ENCODE peak calls at places on chromosome X, in seven cellular contexts. One of them, this sample, is unnamed.
A peak's percentile ranks its signal among the peaks of the same experiment; 100 is the strongest.

GRCh38 chrX:150525061-150525919 is 43.1 kb upstream of the MTM1 start:
- DNase-seq in Panc1: no peak
- DNase-seq in hepatocyte: no peak
- DNase-seq in Karpas-422: no peak
- DNase-seq in CD4-positive, CD25-positive, alpha-beta regulatory T cell: no peak
- DNase-seq in heart right ventricle: peak; percentile 56
- DNase-seq in suprapubic skin: no peak
- DNase-seq in this sample: no peak

GRCh38 chrX:18390941-18391538 is 34.4 kb upstream of the CDKL5 start:
- DNase-seq in Panc1: no peak
- DNase-seq in hepatocyte: peak; percentile 84
- DNase-seq in Karpas-422: peak; percentile 84
- DNase-seq in CD4-positive, CD25-positive, alpha-beta regulatory T cell: peak; percentile 54
- DNase-seq in heart right ventricle: peak; percentile 36
- DNase-seq in suprapubic skin: peak; percentile 77
- DNase-seq in this sample: peak; percentile 3

GRCh38 chrX:54043696-54044125 is 562 bp downstream of the PHF8 start:
- DNase-seq in Panc1: no peak
- DNase-seq in hepatocyte: peak; percentile 53
- DNase-seq in Karpas-422: peak; percentile 63
- DNase-seq in CD4-positive, CD25-positive, alpha-beta regulatory T cell: peak; percentile 27
- DNase-seq in heart right ventricle: peak; percentile 52
- DNase-seq in suprapubic skin: no peak
- DNase-seq in this sample: no peak

GRCh38 chrX:104329731-104330130 is 75.0 kb upstream of the ESX1 start:
- DNase-seq in Panc1: no peak
- DNase-seq in hepatocyte: no peak
- DNase-seq in Karpas-422: no peak
- DNase-seq in CD4-positive, CD25-positive, alpha-beta regulatory T cell: no peak
- DNase-seq in heart right ventricle: no peak
- DNase-seq in suprapubic skin: no peak
- DNase-seq in this sample: no peak

GRCh38 chrX:50913520-50913919 is 3.0 kb downstream of the BMP15 start:
- DNase-seq in Panc1: no peak
- DNase-seq in hepatocyte: no peak
- DNase-seq in Karpas-422: no peak
- DNase-seq in CD4-positive, CD25-positive, alpha-beta regulatory T cell: no peak
- DNase-seq in heart right ventricle: no peak
- DNase-seq in suprapubic skin: no peak
- DNase-seq in this sample: no peak

GRCh38 chrX:15619053-15619772 is 18.5 kb upstream of the ACE2 start:
- DNase-seq in Panc1: no peak
- DNase-seq in hepatocyte: peak; percentile 78
- DNase-seq in Karpas-422: no peak
- DNase-seq in CD4-positive, CD25-positive, alpha-beta regulatory T cell: no peak
- DNase-seq in heart right ventricle: no peak
- DNase-seq in suprapubic skin: no peak
- DNase-seq in this sample: no peak

GRCh38 chrX:17608898-17609297 is 128.4 kb upstream of the SCML1 start:
- DNase-seq in Panc1: no peak
- DNase-seq in hepatocyte: no peak
- DNase-seq in Karpas-422: no peak
- DNase-seq in CD4-positive, CD25-positive, alpha-beta regulatory T cell: no peak
- DNase-seq in heart right ventricle: no peak
- DNase-seq in suprapubic skin: no peak
- DNase-seq in this sample: no peak

GRCh38 chrX:6257025-6257424 is 28.4 kb upstream of the NLGN4X start:
- DNase-seq in Panc1: no peak
- DNase-seq in hepatocyte: no peak
- DNase-seq in Karpas-422: no peak
- DNase-seq in CD4-positive, CD25-positive, alpha-beta regulatory T cell: no peak
- DNase-seq in heart right ventricle: no peak
- DNase-seq in suprapubic skin: no peak
- DNase-seq in this sample: no peak

GRCh38 chrX:48713847-48714246 is 17.3 kb downstream of the SUV39H1 start:
- DNase-seq in Panc1: no peak
- DNase-seq in hepatocyte: no peak
- DNase-seq in Karpas-422: no peak
- DNase-seq in CD4-positive, CD25-positive, alpha-beta regulatory T cell: no peak
- DNase-seq in heart right ventricle: no peak
- DNase-seq in suprapubic skin: no peak
- DNase-seq in this sample: no peak

GRCh38 chrX:63363788-63364187 is 12.7 kb upstream of the SPIN4 start:
- DNase-seq in Panc1: no peak
- DNase-seq in hepatocyte: no peak
- DNase-seq in Karpas-422: no peak
- DNase-seq in CD4-positive, CD25-positive, alpha-beta regulatory T cell: no peak
- DNase-seq in heart right ventricle: no peak
- DNase-seq in suprapubic skin: no peak
- DNase-seq in this sample: no peak

GRCh38 chrX:153060095-153060445 is 3.8 kb downstream of the PNMA3 start:
- DNase-seq in Panc1: no peak
- DNase-seq in hepatocyte: no peak
- DNase-seq in Karpas-422: no peak
- DNase-seq in CD4-positive, CD25-positive, alpha-beta regulatory T cell: no peak
- DNase-seq in heart right ventricle: no peak
- DNase-seq in suprapubic skin: no peak
- DNase-seq in this sample: no peak

GRCh38 chrX:25068340-25068739 is 52.6 kb upstream of the ARX start:
- DNase-seq in Panc1: no peak
- DNase-seq in hepatocyte: no peak
- DNase-seq in Karpas-422: no peak
- DNase-seq in CD4-positive, CD25-positive, alpha-beta regulatory T cell: no peak
- DNase-seq in heart right ventricle: no peak
- DNase-seq in suprapubic skin: no peak
- DNase-seq in this sample: no peak

GRCh38 chrX:2404816-2405215 is 96.0 kb downstream of the DHRSX start:
- DNase-seq in Panc1: no peak
- DNase-seq in hepatocyte: no peak
- DNase-seq in Karpas-422: no peak
- DNase-seq in CD4-positive, CD25-positive, alpha-beta regulatory T cell: no peak
- DNase-seq in heart right ventricle: no peak
- DNase-seq in suprapubic skin: no peak
- DNase-seq in this sample: no peak

GRCh38 chrX:6861456-6861855 is 286.1 kb upstream of the STS start:
- DNase-seq in Panc1: no peak
- DNase-seq in hepatocyte: no peak
- DNase-seq in Karpas-422: no peak
- DNase-seq in CD4-positive, CD25-positive, alpha-beta regulatory T cell: no peak
- DNase-seq in heart right ventricle: no peak
- DNase-seq in suprapubic skin: no peak
- DNase-seq in this sample: no peak

GRCh38 chrX:136170109-136170800 is 22.9 kb downstream of the FHL1 start:
- DNase-seq in Panc1: no peak
- DNase-seq in hepatocyte: peak; percentile 16
- DNase-seq in Karpas-422: no peak
- DNase-seq in CD4-positive, CD25-positive, alpha-beta regulatory T cell: no peak
- DNase-seq in heart right ventricle: no peak
- DNase-seq in suprapubic skin: no peak
- DNase-seq in this sample: no peak

GRCh38 chrX:103540145-103540544 is 20.9 kb upstream of the RAB40A start:
- DNase-seq in Panc1: no peak
- DNase-seq in hepatocyte: peak; percentile 32
- DNase-seq in Karpas-422: no peak
- DNase-seq in CD4-positive, CD25-positive, alpha-beta regulatory T cell: no peak
- DNase-seq in heart right ventricle: no peak
- DNase-seq in suprapubic skin: no peak
- DNase-seq in this sample: no peak

GRCh38 chrX:24229967-24230366 is 80.4 kb downstream of the ZFX start:
- DNase-seq in Panc1: no peak
- DNase-seq in hepatocyte: no peak
- DNase-seq in Karpas-422: no peak
- DNase-seq in CD4-positive, CD25-positive, alpha-beta regulatory T cell: no peak
- DNase-seq in heart right ventricle: no peak
- DNase-seq in suprapubic skin: no peak
- DNase-seq in this sample: no peak

GRCh38 chrX:153925739-153926593 is at the start of gene ARHGAP4:
- DNase-seq in Panc1: no peak
- DNase-seq in hepatocyte: no peak
- DNase-seq in Karpas-422: peak; percentile 88
- DNase-seq in CD4-positive, CD25-positive, alpha-beta regulatory T cell: peak; percentile 30
- DNase-seq in heart right ventricle: no peak
- DNase-seq in suprapubic skin: no peak
- DNase-seq in this sample: no peak

GRCh38 chrX:73851014-73852009 is 288.3 kb downstream of the CHIC1 start:
- DNase-seq in Panc1: no peak
- DNase-seq in hepatocyte: no peak
- DNase-seq in Karpas-422: peak; percentile 93
- DNase-seq in CD4-positive, CD25-positive, alpha-beta regulatory T cell: no peak
- DNase-seq in heart right ventricle: no peak
- DNase-seq in suprapubic skin: peak; percentile 94
- DNase-seq in this sample: no peak

GRCh38 chrX:136397001-136397400 is 90.7 kb upstream of the BRS3 start:
- DNase-seq in Panc1: no peak
- DNase-seq in hepatocyte: no peak
- DNase-seq in Karpas-422: no peak
- DNase-seq in CD4-positive, CD25-positive, alpha-beta regulatory T cell: no peak
- DNase-seq in heart right ventricle: no peak
- DNase-seq in suprapubic skin: no peak
- DNase-seq in this sample: no peak

DNA sequence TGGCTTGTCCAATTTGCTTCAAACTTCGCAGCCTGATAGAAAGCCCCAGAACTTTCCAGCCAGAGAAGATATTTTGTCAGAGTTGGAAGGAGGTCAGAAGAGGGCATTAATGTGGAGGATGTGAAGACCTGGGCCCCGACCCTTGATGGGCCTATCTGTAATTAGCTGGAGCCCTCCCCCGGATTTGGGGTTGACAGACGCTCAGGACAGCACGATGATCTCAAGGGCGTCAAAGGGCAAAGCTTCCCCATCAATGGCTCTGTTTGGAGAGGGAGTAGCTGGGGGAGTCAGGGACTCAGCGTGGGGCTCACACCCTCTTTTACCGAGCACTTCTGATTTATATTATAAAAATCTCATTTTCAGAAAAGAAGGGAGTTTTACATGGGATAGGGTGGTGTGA is 59.0 kb upstream of the PPP2R3B start:
- DNase-seq in Panc1: no peak
- DNase-seq in hepatocyte: no peak
- DNase-seq in Karpas-422: no peak
- DNase-seq in CD4-positive, CD25-positive, alpha-beta regulatory T cell: no peak
- DNase-seq in heart right ventricle: no peak
- DNase-seq in suprapubic skin: no peak
- DNase-seq in this sample: no peak
- H3K27ac ChIP-seq in Panc1: no peak overlapping the region
- H3K27ac ChIP-seq in hepatocyte: no peak overlapping the region
- H3K27ac ChIP-seq in Karpas-422: no peak overlapping the region
- H3K27ac ChIP-seq in CD4-positive, CD25-positive, alpha-beta regulatory T cell: no peak overlapping the region
- H3K27ac ChIP-seq in heart right ventricle: no peak overlapping the region
- H3K27ac ChIP-seq in suprapubic skin: no peak overlapping the region
- H3K27ac ChIP-seq in this sample: no peak overlapping the region

GRCh38 chrX:134840370-134840769 is 150.4 kb upstream of the SMIM10 start:
- DNase-seq in Panc1: no peak
- DNase-seq in hepatocyte: no peak
- DNase-seq in Karpas-422: no peak
- DNase-seq in CD4-positive, CD25-positive, alpha-beta regulatory T cell: no peak
- DNase-seq in heart right ventricle: no peak
- DNase-seq in suprapubic skin: no peak
- DNase-seq in this sample: no peak

GRCh38 chrX:134847133-134847532 is 143.7 kb upstream of the SMIM10 start:
- DNase-seq in Panc1: no peak
- DNase-seq in hepatocyte: no peak
- DNase-seq in Karpas-422: no peak
- DNase-seq in CD4-positive, CD25-positive, alpha-beta regulatory T cell: no peak
- DNase-seq in heart right ventricle: no peak
- DNase-seq in suprapubic skin: no peak
- DNase-seq in this sample: no peak

GRCh38 chrX:134849390-134849789 is 141.4 kb upstream of the SMIM10 start:
- DNase-seq in Panc1: no peak
- DNase-seq in hepatocyte: no peak
- DNase-seq in Karpas-422: no peak
- DNase-seq in CD4-positive, CD25-positive, alpha-beta regulatory T cell: no peak
- DNase-seq in heart right ventricle: no peak
- DNase-seq in suprapubic skin: no peak
- DNase-seq in this sample: no peak

DNA sequence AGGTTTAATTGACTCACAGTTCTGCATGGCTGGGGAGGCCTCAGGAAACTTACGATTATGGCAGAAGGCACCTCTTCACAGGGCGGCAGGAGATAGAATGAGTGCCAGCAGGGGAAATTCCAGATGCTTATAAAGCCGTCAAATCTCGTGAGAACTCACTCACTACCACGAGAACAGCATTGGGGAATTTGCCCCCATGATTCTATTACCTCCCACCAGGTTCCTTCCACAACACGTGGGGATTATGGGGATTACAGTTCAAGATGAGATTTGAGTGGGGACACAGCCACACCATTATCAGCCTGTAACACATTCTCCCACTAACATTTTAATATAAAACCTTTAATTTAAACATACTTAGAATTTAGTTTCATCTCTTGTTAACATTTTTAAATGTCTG is 144.7 kb upstream of the SMIM10 start:
- DNase-seq in Panc1: no peak
- DNase-seq in hepatocyte: no peak
- DNase-seq in Karpas-422: no peak
- DNase-seq in CD4-positive, CD25-positive, alpha-beta regulatory T cell: no peak
- DNase-seq in heart right ventricle: no peak
- DNase-seq in suprapubic skin: no peak
- DNase-seq in this sample: no peak
- H3K27me3 ChIP-seq in Panc1: no peaks in the 10 kb centered on the region
- H3K27me3 ChIP-seq in hepatocyte: no peaks in the 10 kb centered on the region
- H3K27me3 ChIP-seq in Karpas-422: no peaks in the 10 kb centered on the region
- H3K27me3 ChIP-seq in CD4-positive, CD25-positive, alpha-beta regulatory T cell: no peaks in the 10 kb centered on the region
- H3K27me3 ChIP-seq in heart right ventricle: no peaks in the 10 kb centered on the region
- H3K27me3 ChIP-seq in suprapubic skin: no peaks in the 10 kb centered on the region
- H3K27me3 ChIP-seq in this sample: no peaks in the 10 kb centered on the region

DNA sequence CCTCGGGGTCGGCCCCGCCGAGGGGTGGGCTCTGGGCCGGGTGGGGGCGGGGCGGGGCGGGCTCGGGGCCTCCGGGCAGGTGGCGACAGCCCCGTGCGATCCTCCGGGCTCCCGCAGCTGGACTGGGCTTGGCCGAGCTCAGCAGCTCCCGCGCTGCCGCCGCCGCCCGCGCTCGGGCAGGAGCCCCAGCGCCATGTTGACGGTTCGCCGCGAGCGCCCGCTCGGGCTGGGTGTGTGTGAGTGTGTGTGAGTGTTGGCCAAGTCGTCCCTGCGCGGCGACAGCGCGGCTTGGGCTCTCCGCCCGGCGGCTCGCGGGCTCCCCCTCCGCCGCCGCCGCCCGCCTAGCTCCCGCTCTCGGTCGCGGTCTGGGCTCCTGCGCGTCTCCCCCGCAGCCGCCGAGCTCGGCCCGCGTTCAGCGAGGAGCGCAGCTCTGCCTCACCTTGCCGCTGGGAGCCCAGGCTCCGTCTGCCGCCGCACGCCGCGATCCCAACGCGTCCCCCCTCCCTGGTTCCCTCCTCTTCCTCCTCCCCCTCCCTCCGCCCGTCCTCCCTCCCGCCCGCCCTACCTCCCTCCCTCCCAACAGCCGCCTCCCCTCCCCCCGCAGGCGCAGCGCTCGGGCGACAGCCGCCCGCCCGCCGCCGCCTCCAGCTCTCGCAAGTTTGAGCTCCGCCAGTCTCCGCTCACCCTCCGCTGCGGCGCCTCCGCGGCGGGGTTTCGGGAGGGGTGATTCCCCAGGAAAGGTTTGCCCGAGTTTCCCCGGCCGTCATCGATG is at the start of gene BCOR:
- DNase-seq in Panc1: no peak
- DNase-seq in hepatocyte: peak; percentile 89
- DNase-seq in Karpas-422: peak; percentile 84
- DNase-seq in CD4-positive, CD25-positive, alpha-beta regulatory T cell: peak; percentile 57
- DNase-seq in heart right ventricle: peak; percentile 80
- DNase-seq in suprapubic skin: no peak
- DNase-seq in this sample: no peak
- H3K4me3 ChIP-seq in Panc1: peak within 1 kb of the TSS; percentile 64
- H3K4me3 ChIP-seq in hepatocyte: peak within 1 kb of the TSS; percentile 86
- H3K4me3 ChIP-seq in Karpas-422: peak within 1 kb of the TSS; percentile 70
- H3K4me3 ChIP-seq in CD4-positive, CD25-positive, alpha-beta regulatory T cell: peak within 1 kb of the TSS; percentile 55
- H3K4me3 ChIP-seq in heart right ventricle: peak within 1 kb of the TSS; percentile 75
- H3K4me3 ChIP-seq in suprapubic skin: peak within 1 kb of the TSS; percentile 72
- H3K4me3 ChIP-seq in this sample: peak within 1 kb of the TSS; percentile 80

GRCh38 chrX:97844161-97844560 is 960.5 kb downstream of the RPA4 start:
- DNase-seq in Panc1: no peak
- DNase-seq in hepatocyte: no peak
- DNase-seq in Karpas-422: no peak
- DNase-seq in CD4-positive, CD25-positive, alpha-beta regulatory T cell: no peak
- DNase-seq in heart right ventricle: no peak
- DNase-seq in suprapubic skin: no peak
- DNase-seq in this sample: no peak
- H3K27ac ChIP-seq in Panc1: no peak overlapping the region
- H3K27ac ChIP-seq in hepatocyte: no peak overlapping the region
- H3K27ac ChIP-seq in Karpas-422: no peak overlapping the region
- H3K27ac ChIP-seq in CD4-positive, CD25-positive, alpha-beta regulatory T cell: no peak overlapping the region
- H3K27ac ChIP-seq in heart right ventricle: no peak overlapping the region
- H3K27ac ChIP-seq in suprapubic skin: no peak overlapping the region
- H3K27ac ChIP-seq in this sample: no peak overlapping the region